ENCODE peak calls at places on chromosome 21, in six cellular contexts. S is neuronal stem cell, A is H1, U is mesenchymal stem cell, C is H9, Y is trophoblast cell. J is an unnamed sample.

GRCh38 chr21:28136687-28137086 is 856.0 kb downstream of the LTN1 start:
- DNase-seq in C (no peak), S (no peak), Y (no peak), A (no peak), U (no peak), J (no peak)

GRCh38 chr21:44987301-44987885 is 47.6 kb downstream of the SLX9 start:
- DNase-seq in U (no peak), C (no peak), S (no peak), Y (no peak), A (no peak), J (no peak)

GRCh38 chr21:18772404-18772803 is 368.8 kb upstream of the TMPRSS15 start:
- DNase-seq in Y (peak; percentile 19), A (no peak), C (no peak), U (no peak), S (no peak), J (no peak)

GRCh38 chr21:36858320-36858957 is 108.0 kb downstream of the HLCS start:
- DNase-seq in Y (peak; percentile 46), U (peak; percentile 38), C (no peak), S (no peak), A (no peak), J (peak; percentile 39)

GRCh38 chr21:21101911-21102310 is 103.7 kb downstream of the NCAM2 start:
- DNase-seq in Y (peak; percentile 69), U (peak; percentile 54), C (peak; percentile 46), A (no peak), S (peak; percentile 36), J (peak; percentile 85)

GRCh38 chr21:44267655-44268142 is 6.0 kb upstream of the DNMT3L start:
- DNase-seq in C (no peak), A (no peak), S (no peak), Y (no peak), U (no peak), J (no peak)

GRCh38 chr21:46607605-46608004 is 2.7 kb upstream of the S100B start:
- DNase-seq in Y (no peak), U (no peak), C (no peak), A (no peak), S (no peak), J (no peak)

GRCh38 chr21:18147678-18148077 is 97.0 kb upstream of the CHODL start:
- DNase-seq in U (peak; percentile 85), C (no peak), A (no peak), S (no peak), Y (no peak), J (no peak)

GRCh38 chr21:36178349-36178748 is 21.7 kb downstream of the DOP1B start:
- DNase-seq in Y (peak; percentile 67), S (no peak), A (no peak), U (no peak), C (no peak), J (no peak)

GRCh38 chr21:45496968-45497845 is 45.0 kb downstream of the SLC19A1 start:
- DNase-seq in A (no peak), Y (no peak), C (no peak), U (no peak), S (no peak), J (no peak)

GRCh38 chr21:21788591-21788990 is 790.4 kb downstream of the NCAM2 start:
- DNase-seq in U (no peak), C (no peak), S (no peak), Y (no peak), A (no peak), J (no peak)

GRCh38 chr21:23452384-23453083 is 2154.7 kb downstream of the MRPL39 start:
- DNase-seq in C (peak; percentile 81), S (peak; percentile 23), Y (peak; percentile 6), U (no peak), A (peak; percentile 54), J (no peak)

GRCh38 chr21:21715286-21715969 is 717.2 kb downstream of the NCAM2 start:
- DNase-seq in Y (no peak), U (peak; percentile 56), A (no peak), S (no peak), C (no peak), J (peak; percentile 93)

GRCh38 chr21:46152939-46153258 is 2.5 kb downstream of the FTCD start:
- DNase-seq in A (no peak), Y (no peak), S (no peak), U (no peak), C (no peak), J (no peak)

DNA sequence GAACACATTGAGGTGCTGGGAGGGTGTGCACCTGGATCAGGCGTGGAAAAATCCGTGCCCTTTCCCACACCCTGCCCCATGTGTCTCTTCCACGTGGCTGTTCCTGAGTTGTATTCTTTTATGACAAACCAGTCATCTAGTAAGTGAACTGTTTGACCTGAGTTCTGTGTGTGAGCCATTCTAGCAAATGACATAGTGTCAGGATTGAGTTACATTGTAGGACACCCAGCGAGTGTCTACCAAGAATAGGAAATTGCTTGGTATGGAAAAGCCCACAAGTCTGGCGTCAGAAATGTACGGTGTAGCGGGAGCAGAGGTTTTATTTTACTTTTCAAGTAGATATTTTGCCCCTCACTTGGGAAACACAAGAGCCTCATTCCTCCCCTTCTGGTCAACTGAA is 1.2 kb upstream of the MRAP start:
- DNase-seq in S (no peak), Y (no peak), C (no peak), A (no peak), U (no peak), J (no peak)
- H3K14ac ChIP-seq in S (no peak overlapping the region), Y (no peak overlapping the region), C (no peak overlapping the region), A (no peak overlapping the region), U (no peak overlapping the region), J (no peak overlapping the region)

GRCh38 chr21:42455196-42455595 is 40.8 kb downstream of the RSPH1 start:
- DNase-seq in Y (peak; percentile 100), C (no peak), U (no peak), A (no peak), S (no peak), J (no peak)

GRCh38 chr21:42453301-42454220 is 42.5 kb downstream of the RSPH1 start:
- DNase-seq in C (no peak), A (no peak), S (no peak), U (no peak), Y (no peak), J (no peak)

GRCh38 chr21:42452401-42453018 is 43.5 kb downstream of the RSPH1 start:
- DNase-seq in A (no peak), S (no peak), U (no peak), C (no peak), Y (no peak), J (no peak)

GRCh38 chr21:42454791-42455190 is 41.2 kb downstream of the RSPH1 start:
- DNase-seq in A (no peak), S (no peak), U (no peak), C (no peak), Y (peak; percentile 67), J (no peak)

GRCh38 chr21:42454221-42454570 is 41.8 kb downstream of the RSPH1 start:
- DNase-seq in Y (no peak), U (no peak), C (no peak), S (no peak), A (no peak), J (no peak)
- H3K14ac ChIP-seq in Y (no peak overlapping the region), U (no peak overlapping the region), C (no peak overlapping the region), S (no peak overlapping the region), A (no peak overlapping the region), J (no peak overlapping the region)

DNA sequence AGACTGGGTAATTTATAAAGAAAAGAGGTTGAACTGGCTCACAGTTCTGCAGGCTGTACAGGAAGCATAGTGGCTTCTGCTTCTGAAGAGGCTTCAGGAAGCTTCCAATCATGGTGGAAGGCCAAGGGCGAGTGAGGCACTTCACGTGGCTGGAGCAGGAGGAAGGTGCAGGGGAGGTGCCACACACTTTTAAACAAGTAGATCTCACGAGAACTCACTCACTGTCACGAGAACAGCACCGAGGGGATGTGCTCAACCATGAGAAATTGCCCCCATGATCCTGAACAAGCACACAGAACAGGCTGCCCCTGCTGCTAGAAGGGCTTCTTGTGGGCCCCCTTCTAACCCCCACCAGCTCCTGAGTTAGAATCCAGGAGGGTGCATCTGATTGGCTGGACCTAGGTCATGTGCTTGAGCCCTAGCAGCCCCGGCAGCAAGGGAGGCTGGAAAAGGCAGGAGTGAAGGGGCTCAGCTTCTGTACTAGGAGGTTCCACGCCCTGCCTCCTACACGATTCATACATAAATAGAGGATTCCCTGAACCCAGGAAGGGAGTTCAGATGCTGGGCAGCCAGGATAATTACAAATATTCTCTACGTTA is 72.7 kb upstream of the ATP5PO start:
- DNase-seq in C (no peak), Y (no peak), U (no peak), S (no peak), A (no peak), J (no peak)
- H3K14ac ChIP-seq in C (no peak overlapping the region), Y (no peak overlapping the region), U (no peak overlapping the region), S (no peak overlapping the region), A (no peak overlapping the region), J (no peak overlapping the region)

DNA sequence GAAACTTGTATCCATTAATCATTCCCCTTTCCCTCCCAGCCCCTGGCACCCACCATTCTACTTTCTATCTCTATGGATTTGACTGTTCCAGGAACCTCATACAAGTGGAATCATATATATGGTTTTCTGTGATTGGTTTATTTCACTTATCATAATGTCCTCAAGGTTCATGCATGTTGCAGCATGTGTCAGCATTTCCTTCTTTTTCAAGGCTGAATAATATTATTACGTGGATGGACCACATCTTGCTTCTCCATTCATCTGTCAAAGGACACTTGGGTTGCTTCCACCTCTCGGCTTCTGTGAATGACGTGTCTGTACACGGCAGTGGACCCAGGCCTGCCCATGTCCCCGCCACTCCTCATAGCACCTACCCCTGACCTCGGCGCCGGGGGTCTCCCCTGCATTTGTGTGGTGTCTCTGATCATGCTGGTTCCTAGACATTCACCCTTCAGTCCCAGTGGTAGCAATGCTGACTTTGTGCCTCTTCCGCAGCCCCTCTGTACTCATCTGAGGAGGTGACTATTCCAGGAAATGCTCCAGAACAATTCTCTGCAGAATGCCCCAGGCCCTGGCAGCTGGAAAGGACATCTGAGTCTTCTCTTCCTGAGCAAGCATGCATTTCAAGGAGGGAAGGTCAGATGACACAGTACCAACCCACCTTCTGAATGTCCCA is 136.9 kb downstream of the PSMG1 start:
- DNase-seq in U (no peak), S (no peak), C (no peak), A (no peak), Y (no peak), J (no peak)
- H3K14ac ChIP-seq in U (no peak overlapping the region), S (no peak overlapping the region), C (no peak overlapping the region), A (no peak overlapping the region), Y (no peak overlapping the region), J (no peak overlapping the region)

GRCh38 chr21:38774152-38774551 is 31.6 kb upstream of the ETS2 start:
- DNase-seq in A (no peak), U (no peak), C (no peak), Y (peak; percentile 97), S (no peak), J (no peak)

GRCh38 chr21:38773108-38774061 is 32.3 kb upstream of the ETS2 start:
- DNase-seq in C (no peak), A (no peak), Y (peak; percentile 87), U (peak; percentile 97), S (no peak), J (peak; percentile 99)

GRCh38 chr21:38777015-38777414 is 28.7 kb upstream of the ETS2 start:
- DNase-seq in U (no peak), S (no peak), Y (peak; percentile 82), C (no peak), A (no peak), J (no peak)

GRCh38 chr21:38775733-38776132 is 30.0 kb upstream of the ETS2 start:
- DNase-seq in Y (peak; percentile 86), U (no peak), A (no peak), S (no peak), C (no peak), J (no peak)

GRCh38 chr21:38774586-38775285 is 31.0 kb upstream of the ETS2 start:
- DNase-seq in U (no peak), S (no peak), Y (peak; percentile 65), C (no peak), A (no peak), J (no peak)
- H3K14ac ChIP-seq in U (no peak overlapping the region), S (no peak overlapping the region), Y (no peak overlapping the region), C (no peak overlapping the region), A (no peak overlapping the region), J (peak overlapping the region; percentile 75)

J was measured in IMR-90.